ENCODE peak calls at places on chromosome 17, in five cellular contexts. K is uterus, P is fibroblast of the aortic adventitia, D is tibial artery, J is right lobe of liver. S is an unnamed sample.

GRCh38 chr17:16519021-16519420 is 27.0 kb upstream of the LRRC75A start:
- DNase-seq in K (no peak), P (no peak), D (no peak), J (no peak), S (no peak)

GRCh38 chr17:33267279-33267790 is 25.8 kb downstream of the ASIC2 start:
- DNase-seq in K (no peak), P (peak), D (no peak), J (no peak), S (no peak)

GRCh38 chr17:75779987-75780889 is 4.4 kb upstream of the UNK start:
- DNase-seq in K (no peak), P (no peak), D (no peak), J (no peak), S (peak)

GRCh38 chr17:64622931-64623654 is 39.0 kb downstream of the SMURF2 start:
- DNase-seq in K (no peak), P (peak), D (no peak), J (no peak), S (no peak)

GRCh38 chr17:45246861-45247428 is 14.9 kb downstream of the SPATA32 start:
- DNase-seq in K (no peak), P (no peak), D (no peak), J (no peak), S (no peak)

GRCh38 chr17:9519873-9520272 is 55.7 kb downstream of the STX8 start:
- DNase-seq in K (no peak), P (no peak), D (no peak), J (no peak), S (no peak)

GRCh38 chr17:73648543-73648820 is 4.2 kb upstream of the SDK2 start:
- DNase-seq in K (no peak), P (no peak), D (no peak), J (no peak), S (no peak)

GRCh38 chr17:12924614-12925013 is 93.2 kb downstream of the ELAC2 start:
- DNase-seq in K (no peak), P (no peak), D (no peak), J (no peak), S (no peak)

GRCh38 chr17:74339537-74340195 is 13.6 kb downstream of the KIF19 start:
- DNase-seq in K (no peak), P (no peak), D (no peak), J (no peak), S (no peak)

GRCh38 chr17:77503293-77503655 is 362.5 kb downstream of the SEC14L1 start:
- DNase-seq in K (peak), P (no peak), D (peak), J (peak), S (no peak)

GRCh38 chr17:19940722-19941464 is 36.7 kb downstream of the AKAP10 start:
- DNase-seq in K (no peak), P (peak), D (no peak), J (no peak), S (peak)

GRCh38 chr17:50903604-50904521 is 37.7 kb upstream of the TOB1 start:
- DNase-seq in K (no peak), P (peak), D (no peak), J (no peak), S (peak)

GRCh38 chr17:50905460-50905803 is 39.3 kb upstream of the TOB1 start:
- DNase-seq in K (no peak), P (no peak), D (no peak), J (peak), S (no peak)

GRCh38 chr17:50902768-50903353 is 36.7 kb upstream of the TOB1 start:
- DNase-seq in K (no peak), P (no peak), D (no peak), J (no peak), S (no peak)

GRCh38 chr17:50906443-50906842 is 40.3 kb upstream of the TOB1 start:
- DNase-seq in K (no peak), P (no peak), D (no peak), J (no peak), S (no peak)

GRCh38 chr17:50904522-50905459 is 38.6 kb upstream of the TOB1 start:
- DNase-seq in K (peak), P (peak), D (peak), J (peak), S (peak)
- H3K4me3 ChIP-seq in K (no peak), P (no peak), D (no peak), J (peak), S (no peak)

DNA sequence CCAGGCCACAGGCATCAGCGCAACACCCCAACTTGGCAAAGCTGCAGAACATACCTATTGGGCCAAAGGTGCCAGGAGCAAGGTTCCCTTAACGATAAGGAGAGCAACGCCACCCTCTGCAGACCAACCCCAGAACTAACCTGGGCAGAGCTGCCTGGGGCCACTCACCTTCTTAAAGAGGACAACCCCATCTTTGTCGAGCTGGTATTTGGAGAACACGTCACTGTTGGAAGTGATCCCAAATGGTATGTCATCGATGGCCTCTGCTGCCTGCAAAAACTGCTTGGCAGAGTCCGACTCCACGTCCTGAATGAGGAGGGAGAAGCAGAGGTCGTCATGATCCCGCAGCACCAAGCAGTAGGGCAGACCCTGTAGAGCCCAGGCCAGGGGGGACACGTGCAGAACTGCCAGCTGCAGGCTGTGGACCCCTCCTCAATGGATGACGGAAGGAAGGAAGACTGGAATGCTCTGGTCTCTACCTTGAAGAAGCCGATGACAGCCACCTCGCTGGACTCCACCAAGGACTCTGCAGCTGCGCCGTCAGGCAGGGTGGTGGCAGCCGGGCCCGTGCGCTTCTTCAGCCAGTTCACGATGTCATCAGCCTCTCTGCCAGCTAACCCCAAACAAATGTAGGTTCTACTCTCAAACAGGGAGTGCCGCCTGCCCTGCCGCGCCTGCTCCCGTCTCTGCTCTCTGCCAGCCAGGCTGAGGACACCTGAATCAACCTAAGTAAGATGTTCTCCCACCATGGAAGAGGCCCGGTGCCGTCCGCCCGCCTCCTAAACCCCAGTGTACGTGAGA is 5.2 kb downstream of the P4HB start:
- DNase-seq in K (no peak), P (peak), D (no peak), J (peak), S (no peak)
- TF ChIP-seq CTCF in K (no peak), P (no peak), D (no peak), J (peak), S (peak)

GRCh38 chr17:4553669-4554068 is 1.5 kb downstream of the MYBBP1A start:
- DNase-seq in K (no peak), P (no peak), D (no peak), J (no peak), S (no peak)
- H3K4me3 ChIP-seq in K (no peak), P (peak), D (no peak), J (no peak), S (peak)

DNA sequence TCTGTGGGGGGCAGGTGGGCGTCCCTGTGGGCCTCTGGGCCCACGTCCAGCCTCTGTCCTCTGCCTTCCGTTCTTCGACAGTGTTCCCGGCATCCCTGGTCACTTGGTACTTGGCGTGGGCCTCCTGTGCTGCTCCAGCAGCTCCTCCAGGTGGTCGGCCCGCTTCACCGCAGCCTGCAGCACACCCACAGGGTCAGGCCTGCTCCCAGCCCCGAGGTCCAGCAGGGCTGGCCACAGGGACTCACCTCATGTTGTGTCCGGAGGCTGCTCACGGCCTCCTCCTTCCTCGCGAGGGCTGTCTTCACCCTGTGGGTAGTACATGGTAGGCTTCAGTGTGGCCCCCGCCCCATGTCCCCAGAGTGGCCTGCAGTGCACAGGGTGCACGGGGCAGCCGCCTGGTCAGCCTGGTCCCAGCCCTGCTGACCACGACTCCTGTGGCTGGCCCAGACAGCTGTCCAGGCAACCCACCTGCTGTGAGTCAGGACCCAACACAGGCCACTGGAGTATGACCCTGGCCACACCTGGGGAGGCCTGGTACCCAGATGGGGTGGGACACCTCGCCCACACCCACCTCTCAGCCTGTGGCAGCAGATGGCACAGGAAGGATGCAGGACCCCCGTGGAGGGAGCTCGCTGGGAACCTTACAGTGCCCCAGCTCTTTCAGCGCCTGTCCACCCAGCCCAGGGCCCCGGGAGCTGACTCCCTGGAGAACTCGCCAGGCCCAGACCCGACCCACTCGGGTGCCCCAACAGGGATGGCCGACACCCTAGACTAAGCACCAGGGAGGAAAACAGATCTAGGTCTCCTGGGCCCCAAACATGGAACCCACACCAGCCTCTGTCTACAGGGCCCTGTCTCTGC is 23.9 kb upstream of the AATK start:
- DNase-seq in K (no peak), P (no peak), D (no peak), J (no peak), S (no peak)
- TF ChIP-seq CTCF in K (no peak), P (peak), D (no peak), J (no peak), S (no peak)

GRCh38 chr17:59804910-59805381 is 87.8 kb downstream of the TUBD1 start:
- DNase-seq in K (no peak), P (peak), D (no peak), J (no peak), S (no peak)
- H3K4me3 ChIP-seq in K (peak), P (peak), D (peak), J (no peak), S (no peak)

GRCh38 chr17:28317099-28317964 is 1.7 kb upstream of the TMEM97 start:
- DNase-seq in K (no peak), P (no peak), D (no peak), J (no peak), S (no peak)

GRCh38 chr17:28320215-28321061 is 1.4 kb downstream of the TMEM97 start:
- DNase-seq in K (no peak), P (no peak), D (no peak), J (no peak), S (no peak)

GRCh38 chr17:28315846-28316705 is 2.9 kb upstream of the TMEM97 start:
- DNase-seq in K (no peak), P (no peak), D (no peak), J (no peak), S (no peak)

GRCh38 chr17:28317965-28318758 is 838 bp upstream of the TMEM97 start:
- DNase-seq in K (no peak), P (no peak), D (no peak), J (no peak), S (no peak)

DNA sequence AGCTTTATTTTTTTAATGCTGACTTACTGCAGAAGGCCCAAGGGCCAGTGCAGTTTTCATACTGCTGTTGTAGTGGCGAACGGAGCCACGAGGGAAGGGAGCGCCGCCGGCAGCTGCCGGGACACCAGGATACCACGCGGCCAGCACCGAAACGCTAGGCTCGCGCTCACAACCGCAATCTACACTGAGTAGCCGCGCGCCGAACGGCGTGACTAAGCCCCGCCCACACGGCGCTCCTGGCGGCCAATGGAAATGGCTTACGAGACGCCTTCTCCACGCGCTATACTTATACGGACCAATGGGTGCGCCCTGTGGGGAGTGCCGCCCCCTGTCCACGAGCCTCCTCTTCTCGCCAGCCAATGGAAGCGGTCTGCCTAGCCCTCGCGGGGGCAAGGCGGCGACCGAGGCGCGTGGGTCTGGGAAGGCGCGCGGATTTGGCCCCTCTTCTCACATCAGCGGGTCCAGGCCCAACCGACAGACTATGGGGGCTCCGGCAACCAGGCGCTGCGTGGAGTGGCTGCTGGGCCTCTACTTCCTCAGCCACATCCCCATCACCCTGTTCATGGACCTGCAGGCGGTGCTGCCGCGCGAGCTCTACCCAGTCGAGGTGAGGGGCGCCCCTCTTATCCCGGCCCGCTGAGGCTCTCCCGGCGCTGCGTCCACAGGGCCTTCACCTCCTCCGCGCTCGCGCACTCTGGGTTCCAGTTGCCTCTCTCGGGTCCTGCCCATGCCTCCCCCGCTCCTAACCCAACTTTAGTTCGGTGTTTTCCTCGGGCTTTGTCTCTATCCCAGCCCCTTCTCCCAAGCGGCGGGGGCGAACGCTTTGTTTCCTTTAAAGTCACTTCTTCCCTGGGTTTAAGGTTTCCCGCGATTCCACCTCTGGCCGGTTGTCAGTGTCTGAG is at the start of gene TMEM97:
- DNase-seq in K (peak), P (peak), D (peak), J (peak), S (peak)
- TF ChIP-seq CTCF in K (no peak), P (peak), D (no peak), J (no peak), S (peak)